ENCODE peak calls at places on chromosome 11, in ten cellular contexts. One of them, this sample, is unnamed.

GRCh38 chr11:72245232-72245816 is 1.3 kb upstream of the PHOX2A start:
- DNase-seq in transverse colon: no peak
- DNase-seq in fibroblast of lung: no peak
- DNase-seq in neural progenitor cell: no peak
- DNase-seq in GM12865: no peak
- DNase-seq in tibial artery: no peak
- DNase-seq in IMR-90: no peak
- DNase-seq in astrocyte of the spinal cord: no peak
- DNase-seq in PC-9: no peak
- DNase-seq in left ventricle myocardium inferior: no peak
- DNase-seq in this sample: no peak

GRCh38 chr11:109435121-109435742 is 13.2 kb downstream of the C11orf87 start:
- DNase-seq in astrocyte of the spinal cord: peak; percentile 86
- DNase-seq in PC-9: no peak
- DNase-seq in transverse colon: no peak
- DNase-seq in tibial artery: no peak
- DNase-seq in fibroblast of lung: peak; percentile 95
- DNase-seq in neural progenitor cell: no peak
- DNase-seq in GM12865: no peak
- DNase-seq in IMR-90: peak; percentile 62
- DNase-seq in left ventricle myocardium inferior: no peak
- DNase-seq in this sample: no peak

GRCh38 chr11:75763846-75764245 is 4.7 kb upstream of the DGAT2 start:
- DNase-seq in PC-9: no peak
- DNase-seq in left ventricle myocardium inferior: no peak
- DNase-seq in transverse colon: no peak
- DNase-seq in astrocyte of the spinal cord: no peak
- DNase-seq in IMR-90: no peak
- DNase-seq in tibial artery: no peak
- DNase-seq in GM12865: no peak
- DNase-seq in neural progenitor cell: no peak
- DNase-seq in fibroblast of lung: no peak
- DNase-seq in this sample: no peak

GRCh38 chr11:2898366-2899079 is 12.9 kb upstream of the CDKN1C start:
- DNase-seq in PC-9: no peak
- DNase-seq in left ventricle myocardium inferior: peak; percentile 47
- DNase-seq in fibroblast of lung: peak; percentile 90
- DNase-seq in transverse colon: peak; percentile 63
- DNase-seq in tibial artery: peak; percentile 84
- DNase-seq in IMR-90: peak; percentile 94
- DNase-seq in astrocyte of the spinal cord: peak; percentile 88
- DNase-seq in GM12865: peak; percentile 57
- DNase-seq in neural progenitor cell: no peak
- DNase-seq in this sample: no peak

GRCh38 chr11:12224537-12224893 is 114.1 kb downstream of the MICAL2 start:
- DNase-seq in PC-9: peak; percentile 78
- DNase-seq in left ventricle myocardium inferior: peak; percentile 74
- DNase-seq in transverse colon: peak; percentile 76
- DNase-seq in IMR-90: peak; percentile 94
- DNase-seq in GM12865: peak; percentile 91
- DNase-seq in tibial artery: peak; percentile 94
- DNase-seq in fibroblast of lung: peak; percentile 97
- DNase-seq in astrocyte of the spinal cord: peak; percentile 98
- DNase-seq in neural progenitor cell: no peak
- DNase-seq in this sample: no peak

GRCh38 chr11:25566298-25567200 is 765.4 kb upstream of the ANO3 start:
- DNase-seq in transverse colon: no peak
- DNase-seq in fibroblast of lung: peak; percentile 34
- DNase-seq in IMR-90: no peak
- DNase-seq in PC-9: peak; percentile 16
- DNase-seq in tibial artery: peak; percentile 74
- DNase-seq in neural progenitor cell: no peak
- DNase-seq in GM12865: no peak
- DNase-seq in left ventricle myocardium inferior: peak; percentile 23
- DNase-seq in astrocyte of the spinal cord: no peak
- DNase-seq in this sample: no peak

GRCh38 chr11:80239217-80239616 is 798.4 kb upstream of the TENM4 start:
- DNase-seq in IMR-90: no peak
- DNase-seq in left ventricle myocardium inferior: no peak
- DNase-seq in tibial artery: no peak
- DNase-seq in astrocyte of the spinal cord: no peak
- DNase-seq in neural progenitor cell: no peak
- DNase-seq in GM12865: no peak
- DNase-seq in transverse colon: no peak
- DNase-seq in fibroblast of lung: no peak
- DNase-seq in PC-9: no peak
- DNase-seq in this sample: no peak

GRCh38 chr11:124672531-124673215 is 866 bp downstream of the SIAE start:
- DNase-seq in neural progenitor cell: no peak
- DNase-seq in fibroblast of lung: no peak
- DNase-seq in astrocyte of the spinal cord: no peak
- DNase-seq in left ventricle myocardium inferior: no peak
- DNase-seq in GM12865: no peak
- DNase-seq in IMR-90: no peak
- DNase-seq in PC-9: peak; percentile 0
- DNase-seq in transverse colon: no peak
- DNase-seq in tibial artery: no peak
- DNase-seq in this sample: no peak

GRCh38 chr11:72586591-72587090 is 87.6 kb downstream of the PDE2A start:
- DNase-seq in IMR-90: no peak
- DNase-seq in fibroblast of lung: no peak
- DNase-seq in GM12865: no peak
- DNase-seq in PC-9: no peak
- DNase-seq in tibial artery: no peak
- DNase-seq in neural progenitor cell: no peak
- DNase-seq in left ventricle myocardium inferior: no peak
- DNase-seq in astrocyte of the spinal cord: no peak
- DNase-seq in transverse colon: no peak
- DNase-seq in this sample: no peak

GRCh38 chr11:10809373-10810199 is 860 bp upstream of the EIF4G2 start:
- DNase-seq in PC-9: no peak
- DNase-seq in left ventricle myocardium inferior: no peak
- DNase-seq in transverse colon: peak; percentile 46
- DNase-seq in tibial artery: no peak
- DNase-seq in GM12865: peak; percentile 64
- DNase-seq in fibroblast of lung: peak; percentile 85
- DNase-seq in IMR-90: peak; percentile 80
- DNase-seq in neural progenitor cell: peak; percentile 88
- DNase-seq in astrocyte of the spinal cord: peak; percentile 83
- DNase-seq in this sample: no peak

GRCh38 chr11:76550781-76551180 is 106.0 kb downstream of the EMSY start:
- DNase-seq in left ventricle myocardium inferior: no peak
- DNase-seq in tibial artery: no peak
- DNase-seq in fibroblast of lung: no peak
- DNase-seq in IMR-90: no peak
- DNase-seq in PC-9: no peak
- DNase-seq in astrocyte of the spinal cord: no peak
- DNase-seq in GM12865: no peak
- DNase-seq in neural progenitor cell: no peak
- DNase-seq in transverse colon: no peak
- DNase-seq in this sample: no peak

GRCh38 chr11:123577081-123577598 is 77.3 kb downstream of the SCN3B start:
- DNase-seq in PC-9: peak; percentile 66
- DNase-seq in neural progenitor cell: peak; percentile 77
- DNase-seq in IMR-90: peak; percentile 43
- DNase-seq in astrocyte of the spinal cord: peak; percentile 46
- DNase-seq in left ventricle myocardium inferior: peak; percentile 60
- DNase-seq in fibroblast of lung: peak; percentile 24
- DNase-seq in transverse colon: peak; percentile 67
- DNase-seq in GM12865: peak; percentile 68
- DNase-seq in tibial artery: no peak
- DNase-seq in this sample: peak; percentile 85

GRCh38 chr11:47390084-47390760 is 11.9 kb upstream of the SPI1 start:
- DNase-seq in neural progenitor cell: no peak
- DNase-seq in GM12865: no peak
- DNase-seq in PC-9: no peak
- DNase-seq in astrocyte of the spinal cord: no peak
- DNase-seq in tibial artery: no peak
- DNase-seq in left ventricle myocardium inferior: no peak
- DNase-seq in IMR-90: no peak
- DNase-seq in fibroblast of lung: no peak
- DNase-seq in transverse colon: no peak
- DNase-seq in this sample: no peak

GRCh38 chr11:118295834-118296454 is 8.6 kb upstream of the CD3E start:
- DNase-seq in PC-9: no peak
- DNase-seq in left ventricle myocardium inferior: no peak
- DNase-seq in neural progenitor cell: peak; percentile 40
- DNase-seq in tibial artery: no peak
- DNase-seq in astrocyte of the spinal cord: peak; percentile 6
- DNase-seq in GM12865: peak; percentile 54
- DNase-seq in fibroblast of lung: peak; percentile 27
- DNase-seq in IMR-90: peak; percentile 12
- DNase-seq in transverse colon: peak; percentile 34
- DNase-seq in this sample: no peak

GRCh38 chr11:66852466-66853241 is 4.2 kb upstream of the LRFN4 start:
- DNase-seq in GM12865: no peak
- DNase-seq in left ventricle myocardium inferior: no peak
- DNase-seq in neural progenitor cell: no peak
- DNase-seq in fibroblast of lung: no peak
- DNase-seq in PC-9: no peak
- DNase-seq in tibial artery: peak; percentile 61
- DNase-seq in astrocyte of the spinal cord: no peak
- DNase-seq in transverse colon: no peak
- DNase-seq in IMR-90: no peak
- DNase-seq in this sample: peak; percentile 17

DNA sequence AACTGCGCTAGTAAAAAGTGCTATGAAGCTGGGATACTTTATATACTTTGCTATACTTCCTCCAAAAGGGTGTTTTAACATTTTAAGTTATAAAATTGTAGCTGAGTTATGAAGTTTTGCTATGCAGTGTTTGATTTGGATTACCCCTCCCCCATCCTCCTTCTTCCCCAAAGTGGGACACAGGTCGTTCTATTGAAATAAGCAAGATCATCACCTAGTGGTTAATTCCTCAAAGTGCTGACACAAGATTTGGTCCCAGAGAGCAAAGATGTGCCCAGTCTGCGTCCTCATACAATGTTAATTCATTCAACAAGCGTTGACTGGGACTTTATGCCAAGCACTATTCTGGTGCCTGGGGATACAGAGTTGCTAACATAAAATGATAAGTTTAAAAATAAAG is 78.5 kb downstream of the SPON1 start:
- DNase-seq in fibroblast of lung: no peak
- DNase-seq in tibial artery: no peak
- DNase-seq in left ventricle myocardium inferior: no peak
- DNase-seq in PC-9: no peak
- DNase-seq in GM12865: no peak
- DNase-seq in neural progenitor cell: peak; percentile 26
- DNase-seq in astrocyte of the spinal cord: no peak
- DNase-seq in IMR-90: peak; percentile 22
- DNase-seq in transverse colon: no peak
- DNase-seq in this sample: no peak
- TF ChIP-seq CTCF in fibroblast of lung: peak; percentile 39
- TF ChIP-seq CTCF in tibial artery: no peak
- TF ChIP-seq CTCF in left ventricle myocardium inferior: peak; percentile 26
- TF ChIP-seq CTCF in PC-9: no peak
- TF ChIP-seq CTCF in GM12865: no peak
- TF ChIP-seq CTCF in neural progenitor cell: peak; percentile 42
- TF ChIP-seq CTCF in astrocyte of the spinal cord: peak; percentile 17
- TF ChIP-seq CTCF in IMR-90: peak; percentile 50
- TF ChIP-seq CTCF in transverse colon: peak; percentile 45
- TF ChIP-seq CTCF in this sample: peak; percentile 43

GRCh38 chr11:68113986-68114385 is 7.2 kb downstream of the CHKA start:
- DNase-seq in PC-9: no peak
- DNase-seq in tibial artery: no peak
- DNase-seq in neural progenitor cell: no peak
- DNase-seq in transverse colon: no peak
- DNase-seq in IMR-90: peak; percentile 65
- DNase-seq in astrocyte of the spinal cord: no peak
- DNase-seq in fibroblast of lung: no peak
- DNase-seq in left ventricle myocardium inferior: no peak
- DNase-seq in GM12865: no peak
- DNase-seq in this sample: no peak
- TF ChIP-seq CTCF in PC-9: no peak
- TF ChIP-seq CTCF in tibial artery: no peak
- TF ChIP-seq CTCF in neural progenitor cell: no peak
- TF ChIP-seq CTCF in transverse colon: peak; percentile 14
- TF ChIP-seq CTCF in IMR-90: peak; percentile 34
- TF ChIP-seq CTCF in astrocyte of the spinal cord: no peak
- TF ChIP-seq CTCF in fibroblast of lung: peak; percentile 38
- TF ChIP-seq CTCF in left ventricle myocardium inferior: no peak
- TF ChIP-seq CTCF in GM12865: no peak
- TF ChIP-seq CTCF in this sample: no peak

DNA sequence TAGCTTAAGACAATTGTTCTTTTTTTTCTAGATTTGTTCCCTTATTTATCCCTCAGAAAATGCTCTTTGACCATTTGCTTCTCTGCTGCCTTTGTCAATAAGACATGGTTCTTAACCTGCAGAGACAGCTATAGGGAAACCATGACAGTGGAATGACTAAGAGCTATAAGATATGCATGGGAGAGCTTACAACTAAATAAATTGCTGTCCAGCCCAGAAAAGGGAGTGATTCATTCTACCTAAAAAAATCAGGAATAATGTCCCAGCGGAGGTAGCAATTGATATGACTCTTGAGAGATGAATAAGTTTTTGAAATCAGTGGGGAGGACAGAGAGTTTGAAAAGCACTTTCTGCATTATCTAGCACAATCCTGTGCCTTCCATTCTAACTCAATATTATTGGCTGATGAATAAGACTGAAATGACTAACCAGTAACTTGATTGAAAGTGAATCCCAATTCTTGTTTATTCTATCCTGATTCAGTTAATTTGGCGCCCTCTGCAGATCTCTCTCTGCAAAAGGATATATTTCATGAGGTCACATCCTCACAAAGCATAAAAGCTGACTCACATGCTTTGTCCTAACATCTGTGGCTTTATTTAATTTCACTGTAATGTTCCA is 680.5 kb upstream of the API5 start:
- DNase-seq in transverse colon: no peak
- DNase-seq in fibroblast of lung: peak; percentile 60
- DNase-seq in left ventricle myocardium inferior: no peak
- DNase-seq in astrocyte of the spinal cord: peak; percentile 21
- DNase-seq in PC-9: no peak
- DNase-seq in neural progenitor cell: peak; percentile 34
- DNase-seq in IMR-90: no peak
- DNase-seq in GM12865: no peak
- DNase-seq in tibial artery: no peak
- DNase-seq in this sample: no peak
- TF ChIP-seq CTCF in transverse colon: no peak
- TF ChIP-seq CTCF in fibroblast of lung: no peak
- TF ChIP-seq CTCF in left ventricle myocardium inferior: no peak
- TF ChIP-seq CTCF in astrocyte of the spinal cord: no peak
- TF ChIP-seq CTCF in PC-9: peak; percentile 53
- TF ChIP-seq CTCF in neural progenitor cell: peak; percentile 66
- TF ChIP-seq CTCF in IMR-90: peak; percentile 16
- TF ChIP-seq CTCF in GM12865: no peak
- TF ChIP-seq CTCF in tibial artery: no peak
- TF ChIP-seq CTCF in this sample: no peak

DNA sequence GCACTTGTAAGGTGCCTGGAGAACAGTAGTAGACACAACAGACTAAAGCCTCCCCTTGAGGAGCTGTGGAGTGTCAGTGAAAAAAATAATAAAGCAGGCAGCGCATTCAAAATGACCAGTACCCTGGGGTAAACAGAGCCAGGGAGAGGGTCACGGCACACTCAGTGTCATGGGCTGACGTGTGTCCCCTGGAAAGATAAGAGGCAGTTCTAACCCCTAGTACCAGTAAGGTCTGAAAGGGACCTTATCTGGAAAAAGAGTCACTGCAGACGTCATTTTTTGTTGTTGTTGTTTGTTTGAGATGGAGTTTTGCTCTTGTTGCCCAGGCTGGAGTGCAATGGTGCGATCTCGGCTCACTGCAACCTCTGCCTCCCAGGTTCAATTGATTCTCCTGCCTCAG is 32.0 kb downstream of the DUSP8 start:
- DNase-seq in PC-9: no peak
- DNase-seq in transverse colon: no peak
- DNase-seq in astrocyte of the spinal cord: no peak
- DNase-seq in neural progenitor cell: no peak
- DNase-seq in IMR-90: no peak
- DNase-seq in fibroblast of lung: no peak
- DNase-seq in left ventricle myocardium inferior: no peak
- DNase-seq in tibial artery: no peak
- DNase-seq in GM12865: no peak
- DNase-seq in this sample: no peak
- TF ChIP-seq CTCF in PC-9: no peak
- TF ChIP-seq CTCF in transverse colon: no peak
- TF ChIP-seq CTCF in astrocyte of the spinal cord: no peak
- TF ChIP-seq CTCF in neural progenitor cell: no peak
- TF ChIP-seq CTCF in IMR-90: no peak
- TF ChIP-seq CTCF in fibroblast of lung: no peak
- TF ChIP-seq CTCF in left ventricle myocardium inferior: no peak
- TF ChIP-seq CTCF in tibial artery: no peak
- TF ChIP-seq CTCF in GM12865: no peak
- TF ChIP-seq CTCF in this sample: no peak